ENCODE peak calls at places on chromosomes 4 and X, in six cellular contexts. P is HepG2; U is IMR-90; S is CD8-positive, alpha-beta T cell; W is tibial nerve; I is stomach. M is an unnamed sample.

GRCh38 chr4:55553442-55553841 is 6.7 kb upstream of the CLOCK start:
- DNase-seq in P (peak; percentile 67), U (no peak), S (no peak), W (peak; percentile 16), I (peak; percentile 32), M (no peak)

GRCh38 chrX:40469316-40469715 is 111.5 kb upstream of the ATP6AP2 start:
- DNase-seq in P (no peak), U (no peak), S (no peak), W (no peak), I (no peak), M (no peak)

GRCh38 chr4:59455751-59456150 is 1744.4 kb upstream of the ADGRL3 start:
- DNase-seq in P (no peak), U (no peak), S (no peak), W (no peak), I (no peak), M (no peak)

GRCh38 chr4:57426779-57427395 is 316.7 kb upstream of the IGFBP7 start:
- DNase-seq in P (peak; percentile 35), U (peak; percentile 66), S (peak; percentile 11), W (peak; percentile 60), I (peak; percentile 61), M (peak; percentile 77)

GRCh38 chrX:14801136-14801535 is 71.7 kb downstream of the FANCB start:
- DNase-seq in P (no peak), U (peak; percentile 19), S (no peak), W (no peak), I (no peak), M (no peak)

GRCh38 chrX:153909980-153910360 is 5.5 kb downstream of the AVPR2 start:
- DNase-seq in P (no peak), U (no peak), S (no peak), W (no peak), I (no peak), M (no peak)

GRCh38 chrX:16466640-16467432 is 183.1 kb upstream of the S100G start:
- DNase-seq in P (no peak), U (peak; percentile 68), S (no peak), W (no peak), I (no peak), M (no peak)

GRCh38 chr4:2255501-2256155 is 6.3 kb downstream of the MXD4 start:
- DNase-seq in P (no peak), U (no peak), S (peak; percentile 9), W (peak; percentile 8), I (peak; percentile 28), M (peak; percentile 26)

GRCh38 chr4:111269439-111269838 is 646.6 kb upstream of the PITX2 start:
- DNase-seq in P (no peak), U (no peak), S (no peak), W (no peak), I (no peak), M (no peak)

GRCh38 chr4:20283039-20283438 is 31.3 kb downstream of the SLIT2 start:
- DNase-seq in P (no peak), U (no peak), S (no peak), W (no peak), I (no peak), M (no peak)

GRCh38 chr4:20278195-20278594 is 26.5 kb downstream of the SLIT2 start:
- DNase-seq in P (no peak), U (no peak), S (no peak), W (no peak), I (no peak), M (no peak)

GRCh38 chr4:20281453-20281852 is 29.7 kb downstream of the SLIT2 start:
- DNase-seq in P (no peak), U (no peak), S (no peak), W (no peak), I (no peak), M (no peak)

GRCh38 chr4:20276848-20277247 is 25.1 kb downstream of the SLIT2 start:
- DNase-seq in P (no peak), U (no peak), S (no peak), W (no peak), I (no peak), M (no peak)

GRCh38 chr4:20279381-20279780 is 27.7 kb downstream of the SLIT2 start:
- DNase-seq in P (no peak), U (no peak), S (no peak), W (no peak), I (no peak), M (no peak)
- TF ChIP-seq CTCF in P (no peak), U (no peak), S (no peak), W (no peak), I (no peak), M (no peak)

DNA sequence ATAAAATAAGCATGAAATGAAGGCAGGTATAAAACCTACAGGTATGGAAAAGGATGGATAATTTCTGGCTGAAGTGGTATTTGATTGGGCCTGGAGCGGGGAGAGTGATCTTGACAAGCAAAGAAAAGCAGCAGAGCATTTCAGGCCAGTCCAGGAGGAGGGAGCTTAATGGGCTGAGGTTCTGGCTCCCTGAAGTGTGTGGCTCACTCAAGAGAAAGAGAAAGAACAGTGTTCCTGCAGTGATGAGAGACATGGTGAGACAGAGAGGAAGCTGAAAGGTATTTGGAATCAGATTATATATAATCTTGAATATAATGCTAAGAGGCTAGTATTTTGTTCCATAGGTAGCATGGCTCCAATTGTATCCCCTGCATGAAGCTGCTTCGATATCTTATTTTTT is 153.5 kb downstream of the MGST2 start:
- DNase-seq in P (no peak), U (no peak), S (no peak), W (no peak), I (no peak), M (no peak)
- H3K4me3 ChIP-seq in P (no peak overlapping the region), U (no peak overlapping the region), S (no peak overlapping the region), W (no peak overlapping the region), I (no peak overlapping the region), M (no peak overlapping the region)

DNA sequence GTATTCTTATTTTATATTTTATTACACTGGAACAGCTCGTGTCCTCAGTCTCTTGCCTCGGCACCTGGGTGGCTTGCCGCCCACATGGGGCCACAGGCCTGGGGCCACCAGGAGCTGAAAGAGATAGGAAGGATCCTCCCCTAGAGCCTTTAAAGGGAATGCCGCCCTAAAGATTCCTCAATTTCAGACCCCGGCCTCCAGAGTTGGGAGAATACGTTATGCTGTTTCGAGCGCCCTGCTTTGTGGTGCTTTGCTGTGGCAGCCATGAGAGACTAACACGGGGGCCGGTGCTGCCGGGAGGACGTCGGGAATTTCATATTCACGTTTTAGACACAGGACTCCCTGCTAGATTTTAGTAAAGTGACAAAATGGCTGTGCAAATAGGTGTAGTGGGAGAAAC is 33.2 kb downstream of the ACOX3 start:
- DNase-seq in P (no peak), U (no peak), S (no peak), W (no peak), I (no peak), M (no peak)
- H3K4me1 ChIP-seq in P (no peaks in the 10 kb centered on the region), U (no peaks in the 10 kb centered on the region), S (no peaks in the 10 kb centered on the region), W (no peaks in the 10 kb centered on the region), I (peaks cover 15% of the 10 kb centered on the region), M (peaks cover 3% of the 10 kb centered on the region)

GRCh38 chr4:180909279-180909678 is 1333.9 kb upstream of the TENM3 start:
- DNase-seq in P (no peak), U (peak; percentile 22), S (no peak), W (no peak), I (no peak), M (peak; percentile 31)
- TF ChIP-seq CTCF in P (peak; percentile 24), U (peak; percentile 38), S (no peak), W (no peak), I (no peak), M (peak; percentile 69)

DNA sequence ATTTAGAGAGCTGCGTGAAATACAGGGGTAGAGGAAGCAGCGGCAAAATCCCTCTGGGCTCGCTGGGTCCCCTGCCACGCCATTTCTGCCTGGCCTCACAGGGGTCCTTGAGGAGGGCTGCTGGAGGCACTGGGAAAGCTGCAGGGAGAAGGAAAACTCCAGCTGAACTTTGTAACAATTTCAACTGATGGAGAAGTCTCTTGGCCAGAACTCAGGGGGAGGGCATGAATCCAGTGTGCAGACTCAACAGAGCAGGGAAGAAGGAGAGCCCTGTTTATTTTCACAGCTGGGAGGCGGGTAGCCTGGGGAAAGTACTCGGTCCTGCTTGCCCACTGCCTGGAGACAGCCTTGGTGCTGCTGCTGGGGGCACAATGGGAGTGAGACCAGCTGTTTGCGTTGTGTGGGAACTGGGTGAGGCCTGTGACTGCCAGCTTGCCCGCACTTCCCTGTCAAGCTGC is 93.2 kb upstream of the MAPK10 start:
- DNase-seq in P (no peak), U (peak; percentile 70), S (no peak), W (peak; percentile 15), I (no peak), M (no peak)
- H3K4me3 ChIP-seq in P (no peak overlapping the region), U (peak overlapping the region; percentile 53), S (no peak overlapping the region), W (peak overlapping the region; percentile 2), I (peak overlapping the region; percentile 44), M (no peak overlapping the region)

GRCh38 chr4:71445819-71446218 is 107.0 kb downstream of the SLC4A4 start:
- DNase-seq in P (no peak), U (no peak), S (no peak), W (no peak), I (no peak), M (no peak)
- H3K4me1 ChIP-seq in P (no peaks in the 10 kb centered on the region), U (no peaks in the 10 kb centered on the region), S (no peaks in the 10 kb centered on the region), W (no peaks in the 10 kb centered on the region), I (no peaks in the 10 kb centered on the region), M (no peaks in the 10 kb centered on the region)

GRCh38 chrX:47523713-47524166 is 37.3 kb upstream of the ARAF start:
- DNase-seq in P (no peak), U (no peak), S (no peak), W (no peak), I (no peak), M (peak; percentile 4)
- TF ChIP-seq CTCF in P (no peak), U (no peak), S (peak; percentile 14), W (no peak), I (no peak), M (no peak)

GRCh38 chr4:5893591-5893990 is 705 bp upstream of the CRMP1 start:
- DNase-seq in P (no peak), U (no peak), S (no peak), W (no peak), I (no peak), M (no peak)
- H3K4me3 ChIP-seq in P (no peak overlapping the region), U (no peak overlapping the region), S (no peak overlapping the region), W (no peak overlapping the region), I (no peak overlapping the region), M (peak overlapping the region; percentile 42)